ENCODE peak calls at places on chromosomes 12 and 14, in five cellular contexts. X is spleen, A is HCT116, N is lung, Y is lower lobe of right lung. L is an unnamed sample.

GRCh38 chr12:104376650-104377506 is 73.3 kb downstream of the EID3 start:
- DNase-seq in A (no peak), Y (no peak), N (no peak), X (no peak), L (no peak)

GRCh38 chr12:42617622-42618021 is 28.1 kb upstream of the PRICKLE1 start:
- DNase-seq in A (peak), X (no peak), Y (no peak), N (no peak), L (peak)

GRCh38 chr12:85557850-85558249 is 277.8 kb downstream of the ALX1 start:
- DNase-seq in Y (no peak), A (no peak), N (no peak), X (no peak), L (no peak)

GRCh38 chr12:10829994-10830393 is 3.8 kb upstream of the TAS2R10 start:
- DNase-seq in A (no peak), Y (no peak), N (no peak), X (no peak), L (no peak)

GRCh38 chr12:75820848-75821578 is 210.6 kb downstream of the PHLDA1 start:
- DNase-seq in A (no peak), N (no peak), X (no peak), Y (no peak), L (peak)

GRCh38 chr12:31874961-31875608 is 84.1 kb upstream of the RESF1 start:
- DNase-seq in A (no peak), Y (peak), N (no peak), X (peak), L (peak)

GRCh38 chr12:3542911-3543310 is 51.9 kb downstream of the PRMT8 start:
- DNase-seq in Y (no peak), A (no peak), X (no peak), N (no peak), L (no peak)

GRCh38 chr12:105820407-105821140 is 318.2 kb downstream of the NUAK1 start:
- DNase-seq in Y (no peak), N (peak), A (no peak), X (no peak), L (peak)

GRCh38 chr14:64566651-64567122 is 16.9 kb downstream of the PPP1R36 start:
- DNase-seq in A (no peak), Y (no peak), X (no peak), N (no peak), L (no peak)

GRCh38 chr12:17992002-17992656 is 97.9 kb downstream of the RERGL start:
- DNase-seq in N (no peak), A (peak), Y (no peak), X (no peak), L (peak)

GRCh38 chr14:97185186-97185585 is 388.0 kb downstream of the VRK1 start:
- DNase-seq in N (no peak), A (no peak), X (no peak), Y (no peak), L (peak)

GRCh38 chr12:112317481-112317880 is 64.8 kb downstream of the HECTD4 start:
- DNase-seq in Y (no peak), N (no peak), X (no peak), A (no peak), L (no peak)

GRCh38 chr14:22691171-22691570 is 47.0 kb upstream of the OR6J1 start:
- DNase-seq in Y (no peak), X (no peak), A (no peak), N (no peak), L (peak)

GRCh38 chr14:52447236-52447635 is 105.1 kb downstream of the TXNDC16 start:
- DNase-seq in N (no peak), Y (no peak), X (no peak), A (no peak), L (no peak)

GRCh38 chr12:123936956-123937706 is 35.5 kb downstream of the CCDC92 start:
- DNase-seq in Y (no peak), A (no peak), X (peak), N (no peak), L (no peak)

GRCh38 chr12:103354403-103354802 is 141.4 kb downstream of the C12orf42 start:
- DNase-seq in X (no peak), Y (no peak), N (no peak), A (no peak), L (no peak)

GRCh38 chr14:22824711-22825359 is 4.9 kb upstream of the MRPL52 start:
- DNase-seq in Y (no peak), X (peak), N (no peak), A (peak), L (peak)

GRCh38 chr12:20807192-20808080 is 3.1 kb upstream of the SLCO1B3 start:
- DNase-seq in X (no peak), A (no peak), N (no peak), Y (no peak), L (no peak)

GRCh38 chr14:104996032-104996431 is 10.4 kb downstream of the CLBA1 start:
- DNase-seq in N (no peak), X (no peak), A (no peak), Y (no peak), L (no peak)

GRCh38 chr14:77882631-77883030 is 82.7 kb downstream of the ADCK1 start:
- DNase-seq in N (no peak), Y (no peak), A (no peak), X (peak), L (no peak)

GRCh38 chr14:25516838-25517237 is 466.9 kb upstream of the STXBP6 start:
- DNase-seq in Y (no peak), N (no peak), A (no peak), X (no peak), L (no peak)

GRCh38 chr12:1282670-1283361 is 291.8 kb downstream of the ERC1 start:
- DNase-seq in Y (no peak), N (no peak), X (no peak), A (no peak), L (peak)

GRCh38 chr12:15856097-15856982 is 25.8 kb upstream of the STRAP start:
- DNase-seq in X (no peak), Y (no peak), N (peak), A (peak), L (peak)

GRCh38 chr14:61563162-61563511 is 132.2 kb upstream of the HIF1A start:
- DNase-seq in A (no peak), Y (no peak), N (no peak), X (no peak), L (no peak)

GRCh38 chr14:73888460-73888725 is 1.7 kb downstream of the ZNF410 start:
- DNase-seq in N (no peak), X (no peak), A (no peak), Y (no peak), L (peak)

GRCh38 chr12:43973385-43973784 is 137.5 kb downstream of the TMEM117 start:
- DNase-seq in Y (no peak), A (no peak), X (no peak), N (no peak), L (no peak)

GRCh38 chr12:125259525-125259924 is 194.3 kb downstream of the AACS start:
- DNase-seq in X (no peak), Y (no peak), A (no peak), N (no peak), L (no peak)

GRCh38 chr14:50668008-50668851 is at the start of gene SAV1:
- DNase-seq in A (peak), X (peak), Y (peak), N (peak), L (peak)

GRCh38 chr12:92828565-92828964 is 100.5 kb downstream of the EEA1 start:
- DNase-seq in Y (no peak), X (no peak), A (no peak), N (no peak), L (no peak)

GRCh38 chr12:129379076-129379804 is 524.6 kb downstream of the TMEM132D start:
- DNase-seq in A (no peak), N (no peak), X (no peak), Y (no peak), L (no peak)

GRCh38 chr14:68094158-68094557 is 274.6 kb downstream of the RAD51B start:
- DNase-seq in Y (no peak), X (no peak), A (no peak), N (no peak), L (peak)

GRCh38 chr14:31930493-31931225 is 146.4 kb upstream of the ARHGAP5 start:
- DNase-seq in X (no peak), A (no peak), Y (no peak), N (no peak), L (peak)

GRCh38 chr12:1497161-1497560 is 97.2 kb downstream of the FBXL14 start:
- DNase-seq in N (no peak), Y (no peak), A (no peak), X (no peak), L (no peak)

GRCh38 chr14:31968912-31969311 is 108.2 kb upstream of the ARHGAP5 start:
- DNase-seq in A (no peak), N (no peak), X (no peak), Y (no peak), L (no peak)

GRCh38 chr12:66203820-66204219 is 14.8 kb downstream of the IRAK3 start:
- DNase-seq in Y (no peak), A (no peak), N (no peak), X (no peak), L (no peak)

GRCh38 chr14:69792887-69793421 is 4.1 kb downstream of the SLC10A1 start:
- DNase-seq in A (no peak), X (no peak), N (no peak), Y (no peak), L (no peak)
- H3K4me3 ChIP-seq in A (no peak), X (no peak), N (no peak), Y (no peak), L (no peak)

DNA sequence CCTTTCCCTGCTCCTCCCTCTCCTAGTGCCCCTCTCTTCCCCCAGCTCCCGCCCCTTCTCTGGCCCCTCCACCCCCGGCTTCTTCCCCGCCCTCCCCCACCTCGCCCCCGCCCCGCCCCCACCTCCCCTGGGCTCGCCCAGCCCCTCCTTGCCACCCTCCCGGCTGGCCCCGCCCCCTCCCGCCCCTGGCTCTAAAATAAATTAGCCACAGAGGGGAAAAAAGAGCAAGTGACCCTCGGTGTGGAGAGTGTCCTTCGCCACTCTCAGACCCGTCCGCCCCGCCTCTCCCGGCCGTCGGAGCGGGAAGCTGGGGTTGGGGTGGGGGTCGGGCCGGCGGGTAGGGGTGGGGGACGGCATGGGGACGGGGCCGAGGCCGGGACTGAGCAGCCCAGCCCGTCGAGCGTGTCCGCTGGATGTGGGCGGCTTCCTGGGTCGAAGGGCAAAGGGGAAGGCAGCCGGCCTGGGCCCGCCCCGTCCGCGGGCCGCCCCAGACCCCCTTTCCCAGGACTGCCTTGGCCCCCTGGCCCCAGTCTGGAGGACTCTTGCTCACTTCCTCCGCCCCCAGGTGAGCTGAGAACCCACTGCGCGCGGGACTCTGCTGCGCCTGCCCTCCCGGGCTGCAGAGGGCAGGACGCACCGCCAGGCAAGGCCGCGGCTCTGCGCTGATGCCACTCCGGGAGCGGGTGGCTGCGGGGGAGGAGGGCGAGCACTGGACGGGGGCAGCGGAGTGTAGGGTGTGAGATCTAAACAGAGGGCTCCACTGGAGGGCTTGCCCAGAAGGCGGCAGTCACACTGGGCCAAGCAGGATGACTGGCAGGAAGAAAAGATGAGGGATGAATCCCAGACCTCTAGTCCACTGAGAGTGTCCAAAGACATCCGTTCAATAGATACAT is 571 bp upstream of the FIGNL2 start:
- DNase-seq in Y (no peak), A (no peak), N (no peak), X (no peak), L (no peak)
- TF ChIP-seq CTCF in Y (peak), A (no peak), N (no peak), X (no peak), L (no peak)

GRCh38 chr14:76408877-76409276 is 32.9 kb downstream of the ESRRB start:
- DNase-seq in N (no peak), A (no peak), X (no peak), Y (no peak), L (no peak)

GRCh38 chr14:76413106-76413961 is 37.4 kb downstream of the ESRRB start:
- DNase-seq in Y (no peak), N (no peak), A (no peak), X (no peak), L (no peak)

GRCh38 chr14:76419399-76419798 is 43.5 kb downstream of the ESRRB start:
- DNase-seq in N (no peak), Y (no peak), A (no peak), X (no peak), L (no peak)

GRCh38 chr14:76412501-76412900 is 36.6 kb downstream of the ESRRB start:
- DNase-seq in A (no peak), N (no peak), Y (no peak), X (no peak), L (no peak)

GRCh38 chr14:76413962-76414665 is 38.2 kb downstream of the ESRRB start:
- DNase-seq in A (no peak), X (no peak), Y (no peak), N (no peak), L (no peak)
- H3K4me3 ChIP-seq in A (no peak), X (no peak), Y (no peak), N (no peak), L (no peak)

GRCh38 chr14:53792909-53793308 is 163.7 kb downstream of the BMP4 start:
- DNase-seq in X (no peak), N (no peak), A (no peak), Y (no peak), L (no peak)
- TF ChIP-seq CTCF in X (no peak), N (no peak), A (peak), Y (no peak), L (no peak)

GRCh38 chr12:122116707-122117535 is 38.4 kb downstream of the MLXIP start:
- DNase-seq in N (no peak), X (peak), A (no peak), Y (peak), L (no peak)

GRCh38 chr12:122123761-122124145 is 45.2 kb downstream of the MLXIP start:
- DNase-seq in A (no peak), Y (peak), N (no peak), X (peak), L (no peak)

GRCh38 chr12:122121341-122122192 is 43.0 kb downstream of the MLXIP start:
- DNase-seq in N (no peak), A (no peak), X (peak), Y (peak), L (no peak)

GRCh38 chr12:122123051-122123760 is 44.6 kb downstream of the MLXIP start:
- DNase-seq in N (peak), Y (peak), A (peak), X (peak), L (peak)

DNA sequence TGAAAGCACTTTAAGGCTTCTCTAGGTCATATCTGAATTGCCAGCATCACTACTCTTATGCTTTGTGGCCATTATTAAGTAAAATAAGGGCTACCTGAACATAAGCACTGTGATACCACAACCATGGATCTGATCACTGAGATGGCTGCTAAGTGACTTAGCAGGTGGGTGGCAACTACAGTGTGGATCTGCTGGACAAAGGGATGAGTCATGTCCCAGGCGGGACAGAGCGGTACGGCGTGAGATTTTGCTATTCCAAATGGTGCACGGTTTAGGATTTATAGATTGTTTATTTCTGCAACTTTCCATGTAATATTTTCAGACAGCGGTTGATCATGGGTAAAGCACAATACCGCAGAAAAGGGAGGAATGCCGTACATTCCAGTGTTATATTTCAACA is 39.4 kb downstream of the MLXIP start:
- DNase-seq in Y (no peak), X (peak), N (no peak), A (no peak), L (no peak)
- H3K4me3 ChIP-seq in Y (no peak), X (no peak), N (no peak), A (no peak), L (no peak)